ENCODE peak calls at places on chromosomes 7 and 10, in six cellular contexts. T is HepG2, A is K562, E is SK-N-SH, V is H1, R is GM12878. P is an unnamed sample.

GRCh38 chr7:31478744-31479143 is 35.1 kb upstream of the ITPRID1 start:
- DNase-seq in R (peak; percentile 51), A (no peak), V (no peak), E (no peak), T (no peak), P (no peak)

GRCh38 chr7:47478017-47478344 is 103.9 kb downstream of the TNS3 start:
- DNase-seq in A (no peak), T (no peak), R (no peak), E (no peak), V (no peak), P (no peak)

GRCh38 chr10:88154596-88155250 is 291.3 kb downstream of the PTEN start:
- DNase-seq in V (no peak), R (no peak), E (no peak), A (no peak), T (no peak), P (no peak)

GRCh38 chr7:17986826-17987225 is 40.8 kb downstream of the PRPS1L1 start:
- DNase-seq in A (no peak), V (no peak), R (no peak), E (no peak), T (no peak), P (no peak)

GRCh38 chr7:98826811-98827231 is 43.0 kb downstream of the TMEM130 start:
- DNase-seq in T (no peak), R (no peak), A (no peak), V (no peak), E (peak; percentile 88), P (no peak)

GRCh38 chr7:17318146-17318545 is 19.7 kb downstream of the AHR start:
- DNase-seq in T (no peak), E (no peak), A (no peak), V (no peak), R (no peak), P (no peak)

GRCh38 chr7:55975944-55976633 is 11.7 kb downstream of the NIPSNAP2 start:
- DNase-seq in A (no peak), T (no peak), E (no peak), R (no peak), V (no peak), P (no peak)

GRCh38 chr7:158362912-158363905 is 224.4 kb downstream of the PTPRN2 start:
- DNase-seq in R (no peak), T (no peak), A (peak; percentile 55), V (no peak), E (no peak), P (no peak)

GRCh38 chr10:113093188-113094113 is 143.4 kb downstream of the TCF7L2 start:
- DNase-seq in E (no peak), R (peak; percentile 8), T (peak; percentile 88), V (no peak), A (no peak), P (no peak)

GRCh38 chr10:19629559-19629958 is 186.7 kb upstream of the PLXDC2 start:
- DNase-seq in A (no peak), T (no peak), R (no peak), E (no peak), V (no peak), P (no peak)

GRCh38 chr7:80748302-80749042 is 110.0 kb downstream of the CD36 start:
- DNase-seq in A (no peak), E (no peak), R (no peak), T (no peak), V (no peak), P (no peak)

GRCh38 chr10:86594535-86594934 is 59.8 kb upstream of the OPN4 start:
- DNase-seq in T (no peak), E (no peak), A (no peak), V (no peak), R (no peak), P (no peak)

GRCh38 chr7:79548616-79549206 is 95.2 kb upstream of the MAGI2 start:
- DNase-seq in A (no peak), R (no peak), T (peak; percentile 13), E (no peak), V (no peak), P (peak; percentile 6)

GRCh38 chr10:74913321-74913980 is 87.1 kb downstream of the KAT6B start:
- DNase-seq in R (no peak), V (no peak), E (no peak), A (no peak), T (no peak), P (no peak)

GRCh38 chr7:138460649-138461607 is 869 bp downstream of the TRIM24 start:
- DNase-seq in V (no peak), A (peak; percentile 85), T (no peak), R (no peak), E (peak; percentile 89), P (peak; percentile 58)

GRCh38 chr7:156639426-156640256 is 933 bp upstream of the RNF32 start:
- DNase-seq in E (no peak), T (no peak), A (peak; percentile 67), V (no peak), R (no peak), P (no peak)

GRCh38 chr10:72122221-72122620 is 33.9 kb upstream of the SPOCK2 start:
- DNase-seq in A (no peak), E (no peak), V (no peak), T (no peak), R (no peak), P (no peak)
- TF ChIP-seq GABPA in A (no peak), E (no peak), V (no peak), T (no peak), R (no peak), P (no peak)

DNA sequence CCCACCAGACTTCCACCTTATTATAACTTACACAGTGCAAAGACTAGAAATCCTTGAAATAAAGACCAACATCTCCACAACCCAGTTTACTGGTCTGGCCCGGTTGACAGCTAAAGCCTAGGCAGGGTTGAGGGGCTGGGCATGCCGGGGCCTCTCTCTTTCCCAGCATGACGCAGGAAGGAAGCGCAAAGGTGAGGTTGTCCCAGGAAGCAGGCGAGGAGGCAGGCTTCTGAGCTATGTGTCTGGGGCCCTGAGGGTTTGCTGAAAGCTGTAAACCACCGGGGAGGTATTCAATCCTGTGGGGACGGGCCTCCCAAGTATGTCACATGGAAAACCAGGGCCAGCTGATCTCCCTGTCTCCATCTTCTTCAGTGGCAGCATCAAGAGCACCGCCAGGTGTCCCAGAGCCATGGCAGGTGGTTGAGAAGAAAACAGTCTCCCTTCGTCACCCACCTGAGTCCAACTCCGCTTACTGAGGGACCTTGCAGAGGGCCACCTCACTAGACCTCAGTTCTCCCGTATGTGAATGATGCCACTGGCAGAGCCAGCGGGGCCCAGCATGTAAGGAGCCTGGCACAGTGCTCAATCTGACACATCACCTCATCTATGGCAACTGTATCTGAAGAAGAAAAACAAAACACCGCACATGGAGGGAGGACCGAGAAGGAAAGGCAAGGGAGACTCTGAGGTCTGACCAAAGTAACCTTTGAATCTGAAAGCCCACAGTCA is 49.5 kb downstream of the FAM53B start:
- DNase-seq in E (no peak), V (no peak), A (no peak), T (no peak), R (no peak), P (no peak)
- H3K27ac ChIP-seq in E (no peak overlapping the region), V (no peak overlapping the region), A (peak overlapping the region; percentile 68), T (no peak overlapping the region), R (no peak overlapping the region), P (no peak overlapping the region)

GRCh38 chr7:506391-506831 is 13.2 kb downstream of the PDGFA start:
- DNase-seq in V (no peak), R (no peak), E (no peak), T (no peak), A (no peak), P (no peak)
- TF ChIP-seq GABPA in V (no peak), R (no peak), E (no peak), T (no peak), A (no peak), P (no peak)

DNA sequence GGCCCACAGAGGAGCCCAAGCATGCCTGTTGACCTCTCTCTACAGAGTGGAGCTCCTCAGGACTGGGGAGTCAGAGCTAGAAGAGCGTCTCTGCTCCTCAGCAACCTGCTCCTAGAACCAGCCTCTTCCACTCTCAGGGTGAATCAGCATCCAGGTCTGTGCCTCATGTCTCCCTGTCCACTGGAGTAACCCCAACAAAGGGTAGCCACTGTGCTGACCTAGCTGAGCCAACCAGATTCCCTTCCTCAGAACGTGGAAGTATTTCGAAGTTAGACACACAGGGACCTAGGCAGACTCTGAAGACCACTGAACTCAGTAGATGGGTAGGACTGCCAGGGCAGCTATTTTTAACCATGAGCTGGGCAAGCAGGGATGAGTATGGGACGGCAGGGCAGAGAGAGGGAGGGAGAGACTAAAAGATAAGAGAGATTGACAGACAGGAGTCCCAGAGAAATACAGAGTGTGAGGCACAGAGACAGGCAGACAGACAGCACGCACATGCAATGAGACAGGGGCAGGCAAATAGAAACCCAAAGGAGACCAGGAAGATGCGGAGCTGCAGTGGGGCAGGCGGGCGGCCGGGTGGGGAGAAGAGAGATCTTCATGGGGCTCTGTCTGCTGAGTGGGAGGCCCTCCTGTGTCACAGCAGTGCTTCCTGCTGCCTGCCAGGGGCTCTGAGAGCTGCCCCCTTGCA is 56.7 kb downstream of the OSBPL3 start:
- DNase-seq in R (no peak), A (peak; percentile 23), V (no peak), E (no peak), T (no peak), P (no peak)
- H3K27ac ChIP-seq in R (no peak overlapping the region), A (peak overlapping the region; percentile 71), V (no peak overlapping the region), E (peak overlapping the region; percentile 80), T (no peak overlapping the region), P (no peak overlapping the region)

DNA sequence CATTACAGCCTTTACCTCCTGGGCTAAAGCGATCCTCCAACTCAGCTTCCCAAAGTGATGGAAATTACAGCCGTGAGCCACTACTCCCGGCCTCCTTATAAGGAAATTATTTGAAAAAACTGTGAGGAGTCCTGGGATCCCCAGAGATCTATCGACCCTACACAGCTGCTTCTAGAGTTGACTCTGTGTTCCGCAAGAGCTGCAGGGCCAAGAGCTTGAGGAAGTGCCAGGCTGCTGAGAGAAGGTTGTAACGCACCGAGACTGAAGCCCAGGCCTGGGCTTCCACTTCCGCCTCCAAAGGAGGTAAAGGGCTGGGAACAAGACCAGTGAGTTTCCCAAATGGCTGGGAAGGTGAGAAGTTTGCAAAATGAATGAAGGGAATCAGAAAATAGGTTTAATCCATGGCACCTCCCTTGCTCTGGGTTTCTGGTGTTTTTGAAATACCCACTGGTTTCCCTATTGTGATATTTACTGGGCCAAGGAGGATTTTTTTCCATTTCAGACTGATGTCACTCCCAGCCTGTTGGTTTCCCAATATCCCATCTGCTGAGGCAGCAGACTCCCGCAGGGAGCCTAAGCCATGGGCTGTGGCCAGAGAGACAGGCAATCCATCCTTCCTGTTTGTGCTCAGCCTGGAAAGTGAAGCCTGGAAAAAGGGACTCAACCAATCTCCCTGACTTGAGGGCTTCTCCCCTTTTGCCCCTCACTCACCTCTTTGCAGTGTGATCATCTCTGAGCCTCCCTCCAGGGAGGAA is 22.9 kb downstream of the FAM107B start:
- DNase-seq in V (no peak), E (no peak), R (no peak), A (no peak), T (no peak), P (peak; percentile 70)
- TF ChIP-seq GABPA in V (no peak), E (no peak), R (no peak), A (no peak), T (no peak), P (no peak)

GRCh38 chr10:104277785-104278184 is 8.8 kb downstream of the GSTO2 start:
- DNase-seq in R (no peak), E (no peak), T (peak; percentile 77), V (no peak), A (no peak), P (no peak)
- H3K27ac ChIP-seq in R (no peak overlapping the region), E (no peak overlapping the region), T (no peak overlapping the region), V (no peak overlapping the region), A (no peak overlapping the region), P (no peak overlapping the region)

GRCh38 chr10:31004611-31005193 is 27.0 kb downstream of the ZNF438 start:
- DNase-seq in T (no peak), R (no peak), E (no peak), A (no peak), V (no peak), P (no peak)
- TF ChIP-seq GABPA in T (no peak), R (no peak), E (no peak), A (no peak), V (no peak), P (no peak)